ENCODE peak calls at places on chromosomes 6 and 20, in five cellular contexts. W, I, H, Z and L are unnamed samples.

GRCh38 chr6:135522975-135523692 is 25.6 kb upstream of the AHI1 start:
- DNase-seq in W (no peak), I (no peak), H (no peak), Z (no peak), L (no peak)

GRCh38 chr20:35523298-35523888 is 6.1 kb downstream of the C20orf173 start:
- DNase-seq in W (no peak), I (no peak), H (no peak), Z (peak), L (no peak)

GRCh38 chr20:50762435-50763201 is 31.2 kb downstream of the PARD6B start:
- DNase-seq in W (no peak), I (peak), H (no peak), Z (peak), L (no peak)

GRCh38 chr6:83252717-83253116 is 59.6 kb downstream of the RWDD2A start:
- DNase-seq in W (peak), I (no peak), H (no peak), Z (peak), L (no peak)

GRCh38 chr6:13431861-13432465 is 55.4 kb downstream of the GFOD1 start:
- DNase-seq in W (no peak), I (no peak), H (peak), Z (no peak), L (peak)

GRCh38 chr6:2576499-2576898 is 174.2 kb downstream of the MYLK4 start:
- DNase-seq in W (no peak), I (no peak), H (no peak), Z (no peak), L (no peak)

GRCh38 chr6:87664943-87665342 is 37.1 kb downstream of the AKIRIN2 start:
- DNase-seq in W (no peak), I (no peak), H (no peak), Z (no peak), L (no peak)

GRCh38 chr20:54654460-54654859 is 179.1 kb downstream of the DOK5 start:
- DNase-seq in W (no peak), I (no peak), H (no peak), Z (no peak), L (no peak)

GRCh38 chr6:139376604-139377218 is 2.3 kb upstream of the CITED2 start:
- DNase-seq in W (no peak), I (no peak), H (no peak), Z (no peak), L (no peak)

GRCh38 chr20:38579219-38579618 is 1.8 kb upstream of the ADIG start:
- DNase-seq in W (no peak), I (peak), H (no peak), Z (no peak), L (no peak)

GRCh38 chr6:166553563-166554271 is 32.8 kb downstream of the RAMACL start:
- DNase-seq in W (no peak), I (no peak), H (no peak), Z (peak), L (no peak)

GRCh38 chr20:5642155-5642981 is 107.8 kb upstream of the SHLD1 start:
- DNase-seq in W (no peak), I (no peak), H (no peak), Z (no peak), L (no peak)

GRCh38 chr20:59004763-59005522 is 2.1 kb downstream of the CTSZ start:
- DNase-seq in W (no peak), I (peak), H (peak), Z (no peak), L (no peak)